ENCODE peak calls at places on chromosome 10, in five cellular contexts. U, Z, O, S and G are unnamed samples.
A peak's percentile ranks its signal among the peaks of the same experiment; 100 is the strongest.

GRCh38 chr10:113047605-113047962 is 97.5 kb downstream of the TCF7L2 start:
- DNase-seq in U (peak; percentile 94), Z (no peak), O (no peak), S (no peak), G (peak; percentile 58)

GRCh38 chr10:71383972-71384687 is 12.6 kb upstream of the CDH23 start:
- DNase-seq in U (peak; percentile 48), Z (peak; percentile 13), S (peak; percentile 54), O (peak; percentile 82), G (peak; percentile 26)

GRCh38 chr10:117680611-117681010 is 138.1 kb downstream of the EMX2 start:
- DNase-seq in S (no peak), U (no peak), O (no peak), Z (no peak), G (no peak)

GRCh38 chr10:71213761-71214440 is 1.5 kb downstream of the UNC5B start:
- DNase-seq in O (peak; percentile 33), S (no peak), Z (no peak), U (peak; percentile 92), G (peak; percentile 49)

GRCh38 chr10:133218891-133219290 is 11.1 kb upstream of the UTF1 start:
- DNase-seq in Z (no peak), O (no peak), S (no peak), U (no peak), G (no peak)

GRCh38 chr10:13987472-13987871 is 343.3 kb downstream of the FRMD4A start:
- DNase-seq in S (no peak), O (peak; percentile 41), U (peak; percentile 57), Z (no peak), G (peak; percentile 81)

GRCh38 chr10:16964571-16965241 is 147.5 kb upstream of the RSU1 start:
- DNase-seq in Z (no peak), S (no peak), O (no peak), U (no peak), G (no peak)

GRCh38 chr10:3117486-3117885 is 50.1 kb downstream of the PFKP start:
- DNase-seq in O (no peak), S (no peak), U (no peak), Z (no peak), G (no peak)

GRCh38 chr10:127234306-127234800 is 38.0 kb upstream of the INSYN2A start:
- DNase-seq in U (no peak), O (no peak), Z (no peak), S (no peak), G (no peak)

GRCh38 chr10:16976803-16977202 is 152.8 kb downstream of the CUBN start:
- DNase-seq in U (no peak), O (no peak), Z (no peak), S (no peak), G (no peak)

GRCh38 chr10:97875391-97875790 is 25.7 kb downstream of the GOLGA7B start:
- DNase-seq in O (no peak), S (no peak), U (no peak), Z (no peak), G (no peak)

GRCh38 chr10:124719213-124719851 is 24.8 kb downstream of the FAM53B start:
- DNase-seq in U (peak; percentile 79), O (peak; percentile 63), S (peak; percentile 64), Z (peak; percentile 46), G (peak; percentile 63)

GRCh38 chr10:124092270-124093075 is 925 bp downstream of the CHST15 start:
- DNase-seq in Z (no peak), U (peak; percentile 47), O (peak; percentile 78), S (no peak), G (peak; percentile 43)